ENCODE peak calls at places on chromosomes 4 and X, in four cellular contexts. One of them, this sample, is unnamed.

GRCh38 chrX:18900401-18900976 is 83.4 kb downstream of the PHKA2 start:
- DNase-seq in astrocyte: no peak
- DNase-seq in type B pancreatic cell: no peak
- DNase-seq in lower lobe of right lung: no peak
- DNase-seq in this sample: no peak

GRCh38 chr4:29423836-29424721 is 1296.1 kb upstream of the PCDH7 start:
- DNase-seq in type B pancreatic cell: no peak
- DNase-seq in astrocyte: peak
- DNase-seq in lower lobe of right lung: no peak
- DNase-seq in this sample: no peak

GRCh38 chr4:153154010-153154975 is 50.0 kb upstream of the TRIM2 start:
- DNase-seq in lower lobe of right lung: no peak
- DNase-seq in astrocyte: peak
- DNase-seq in type B pancreatic cell: no peak
- DNase-seq in this sample: no peak

GRCh38 chrX:16836371-16836770 is 33.8 kb downstream of the RBBP7 start:
- DNase-seq in lower lobe of right lung: peak
- DNase-seq in astrocyte: peak
- DNase-seq in type B pancreatic cell: no peak
- DNase-seq in this sample: no peak

GRCh38 chr4:173752610-173753009 is 222.6 kb upstream of the HAND2 start:
- DNase-seq in type B pancreatic cell: no peak
- DNase-seq in astrocyte: no peak
- DNase-seq in lower lobe of right lung: no peak
- DNase-seq in this sample: no peak

GRCh38 chr4:108743021-108743420 is 19.8 kb downstream of the ETNPPL start:
- DNase-seq in astrocyte: no peak
- DNase-seq in lower lobe of right lung: no peak
- DNase-seq in type B pancreatic cell: no peak
- DNase-seq in this sample: no peak

GRCh38 chr4:86294883-86295282 is 65.0 kb downstream of the MAPK10 start:
- DNase-seq in lower lobe of right lung: no peak
- DNase-seq in type B pancreatic cell: no peak
- DNase-seq in astrocyte: no peak
- DNase-seq in this sample: no peak

GRCh38 chr4:118997601-118998000 is 108.9 kb downstream of the SYNPO2 start:
- DNase-seq in lower lobe of right lung: no peak
- DNase-seq in astrocyte: peak
- DNase-seq in type B pancreatic cell: no peak
- DNase-seq in this sample: no peak

GRCh38 chrX:77925764-77926163 is 15.3 kb downstream of the ATP7A start:
- DNase-seq in lower lobe of right lung: no peak
- DNase-seq in type B pancreatic cell: no peak
- DNase-seq in astrocyte: no peak
- DNase-seq in this sample: no peak

GRCh38 chr4:139913995-139914394 is 240.0 kb downstream of the MAML3 start:
- DNase-seq in astrocyte: peak
- DNase-seq in type B pancreatic cell: no peak
- DNase-seq in lower lobe of right lung: no peak
- DNase-seq in this sample: no peak

GRCh38 chr4:26048378-26048882 is 134.4 kb downstream of the SMIM20 start:
- DNase-seq in lower lobe of right lung: no peak
- DNase-seq in type B pancreatic cell: no peak
- DNase-seq in astrocyte: peak
- DNase-seq in this sample: no peak

GRCh38 chr4:182478475-182478874 is 235.3 kb downstream of the TENM3 start:
- DNase-seq in astrocyte: no peak
- DNase-seq in lower lobe of right lung: no peak
- DNase-seq in type B pancreatic cell: no peak
- DNase-seq in this sample: no peak

GRCh38 chrX:119467842-119468185 is 430 bp upstream of the SLC25A5 start:
- DNase-seq in lower lobe of right lung: no peak
- DNase-seq in type B pancreatic cell: no peak
- DNase-seq in astrocyte: no peak
- DNase-seq in this sample: no peak

GRCh38 chr4:110770353-110770752 is 147.5 kb upstream of the PITX2 start:
- DNase-seq in astrocyte: no peak
- DNase-seq in lower lobe of right lung: no peak
- DNase-seq in type B pancreatic cell: no peak
- DNase-seq in this sample: no peak

GRCh38 chr4:67436742-67437141 is 108.6 kb downstream of the CENPC start:
- DNase-seq in astrocyte: peak
- DNase-seq in lower lobe of right lung: no peak
- DNase-seq in type B pancreatic cell: no peak
- DNase-seq in this sample: no peak

GRCh38 chrX:21838937-21839333 is 482 bp upstream of the MBTPS2 start:
- DNase-seq in lower lobe of right lung: no peak
- DNase-seq in type B pancreatic cell: no peak
- DNase-seq in astrocyte: peak
- DNase-seq in this sample: no peak

GRCh38 chrX:41478397-41478911 is 31.3 kb downstream of the NYX start:
- DNase-seq in astrocyte: no peak
- DNase-seq in lower lobe of right lung: no peak
- DNase-seq in type B pancreatic cell: no peak
- DNase-seq in this sample: no peak

GRCh38 chr4:182738283-182739047 is 178.7 kb downstream of the DCTD start:
- DNase-seq in astrocyte: no peak
- DNase-seq in type B pancreatic cell: no peak
- DNase-seq in lower lobe of right lung: no peak
- DNase-seq in this sample: no peak

GRCh38 chrX:21802054-21802660 is 37.3 kb upstream of the MBTPS2 start:
- DNase-seq in lower lobe of right lung: no peak
- DNase-seq in astrocyte: no peak
- DNase-seq in type B pancreatic cell: no peak
- DNase-seq in this sample: no peak

GRCh38 chr4:6777636-6778281 is 4.8 kb upstream of the KIAA0232 start:
- DNase-seq in type B pancreatic cell: no peak
- DNase-seq in astrocyte: no peak
- DNase-seq in lower lobe of right lung: no peak
- DNase-seq in this sample: no peak

GRCh38 chr4:112201915-112202505 is 29.6 kb upstream of the AP1AR start:
- DNase-seq in astrocyte: no peak
- DNase-seq in type B pancreatic cell: no peak
- DNase-seq in lower lobe of right lung: no peak
- DNase-seq in this sample: no peak

GRCh38 chr4:15400276-15400675 is 27.6 kb upstream of the C1QTNF7 start:
- DNase-seq in type B pancreatic cell: no peak
- DNase-seq in lower lobe of right lung: no peak
- DNase-seq in astrocyte: no peak
- DNase-seq in this sample: no peak

DNA sequence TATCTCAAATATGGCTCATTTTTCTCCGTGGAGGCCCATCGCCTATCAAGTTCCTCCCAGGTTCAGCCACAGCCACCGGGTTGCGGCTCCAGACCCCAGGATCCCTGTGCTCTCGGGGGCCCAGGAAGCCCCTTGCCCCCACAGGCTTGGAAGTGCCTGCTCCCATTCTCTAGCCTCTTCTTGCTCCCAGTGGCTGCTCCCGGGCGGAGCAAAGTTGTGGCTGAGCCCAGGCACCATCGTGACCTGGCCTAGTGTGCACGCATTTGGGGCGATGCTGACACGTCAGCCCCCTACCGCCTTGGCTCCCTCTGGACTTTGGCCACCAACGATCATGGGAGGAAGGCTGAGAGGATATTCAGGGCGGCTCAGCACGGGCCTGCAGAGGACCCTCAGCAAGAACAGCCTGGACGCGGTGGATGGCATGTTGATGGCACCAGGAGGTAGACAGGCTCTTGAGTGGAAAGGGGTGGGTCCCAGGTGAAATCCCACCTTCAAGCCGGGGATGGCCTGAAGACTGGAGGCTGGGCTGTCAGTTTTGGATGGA is 419.4 kb upstream of the AGA start:
- DNase-seq in type B pancreatic cell: no peak
- DNase-seq in lower lobe of right lung: no peak
- DNase-seq in astrocyte: no peak
- DNase-seq in this sample: no peak
- TF ChIP-seq CTCF in type B pancreatic cell: no peak
- TF ChIP-seq CTCF in lower lobe of right lung: no peak
- TF ChIP-seq CTCF in astrocyte: no peak
- TF ChIP-seq CTCF in this sample: no peak

GRCh38 chr4:10898072-10898471 is 213.5 kb upstream of the CLNK start:
- DNase-seq in type B pancreatic cell: no peak
- DNase-seq in astrocyte: no peak
- DNase-seq in lower lobe of right lung: no peak
- DNase-seq in this sample: no peak

GRCh38 chr4:10897076-10897475 is 212.5 kb upstream of the CLNK start:
- DNase-seq in lower lobe of right lung: no peak
- DNase-seq in type B pancreatic cell: no peak
- DNase-seq in astrocyte: no peak
- DNase-seq in this sample: no peak

GRCh38 chr4:10891866-10892265 is 207.3 kb upstream of the CLNK start:
- DNase-seq in type B pancreatic cell: no peak
- DNase-seq in astrocyte: no peak
- DNase-seq in lower lobe of right lung: no peak
- DNase-seq in this sample: no peak

GRCh38 chr4:10889819-10890218 is 205.3 kb upstream of the CLNK start:
- DNase-seq in astrocyte: no peak
- DNase-seq in lower lobe of right lung: no peak
- DNase-seq in type B pancreatic cell: no peak
- DNase-seq in this sample: no peak

GRCh38 chr4:10893417-10893816 is 208.8 kb upstream of the CLNK start:
- DNase-seq in lower lobe of right lung: no peak
- DNase-seq in type B pancreatic cell: no peak
- DNase-seq in astrocyte: no peak
- DNase-seq in this sample: no peak
- TF ChIP-seq CTCF in lower lobe of right lung: peak
- TF ChIP-seq CTCF in type B pancreatic cell: peak
- TF ChIP-seq CTCF in astrocyte: peak
- TF ChIP-seq CTCF in this sample: peak

GRCh38 chr4:147110968-147111367 is 165.3 kb upstream of the TTC29 start:
- DNase-seq in lower lobe of right lung: no peak
- DNase-seq in type B pancreatic cell: no peak
- DNase-seq in astrocyte: no peak
- DNase-seq in this sample: no peak
- TF ChIP-seq CTCF in lower lobe of right lung: peak
- TF ChIP-seq CTCF in type B pancreatic cell: peak
- TF ChIP-seq CTCF in astrocyte: peak
- TF ChIP-seq CTCF in this sample: peak

GRCh38 chrX:150365051-150365952 is 2.2 kb downstream of the MAMLD1 start:
- DNase-seq in type B pancreatic cell: peak
- DNase-seq in astrocyte: peak
- DNase-seq in lower lobe of right lung: peak
- DNase-seq in this sample: no peak
- TF ChIP-seq CTCF in type B pancreatic cell: peak
- TF ChIP-seq CTCF in astrocyte: peak
- TF ChIP-seq CTCF in lower lobe of right lung: peak
- TF ChIP-seq CTCF in this sample: peak

DNA sequence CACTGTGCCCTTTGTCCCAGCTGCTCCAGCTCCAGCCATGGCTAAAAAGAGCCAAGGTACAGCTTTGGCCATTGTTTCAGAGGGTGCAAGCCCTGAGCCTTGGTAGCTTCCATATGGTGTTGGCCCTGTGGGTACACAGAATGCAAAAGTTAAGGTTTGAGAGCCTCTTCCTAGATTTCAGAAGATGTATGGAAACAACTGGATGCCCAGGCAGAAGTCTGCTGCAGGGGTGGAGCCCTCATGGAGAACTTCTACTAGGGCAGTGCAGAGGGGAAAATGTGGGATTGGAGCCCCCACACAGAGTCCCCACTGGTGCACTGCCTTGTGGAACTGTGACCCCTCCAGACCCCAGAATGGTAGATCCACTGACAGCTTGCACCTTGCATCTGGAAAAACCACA is 70.9 kb upstream of the MSX1 start:
- DNase-seq in type B pancreatic cell: no peak
- DNase-seq in lower lobe of right lung: no peak
- DNase-seq in astrocyte: no peak
- DNase-seq in this sample: no peak
- TF ChIP-seq CTCF in type B pancreatic cell: no peak
- TF ChIP-seq CTCF in lower lobe of right lung: no peak
- TF ChIP-seq CTCF in astrocyte: no peak
- TF ChIP-seq CTCF in this sample: no peak